ENCODE peak calls at places on chromosomes 16 and 17, in five cellular contexts. One of them, this sample, is unnamed.

GRCh38 chr17:69357701-69358100 is 30.8 kb upstream of the ABCA5 start:
- DNase-seq in H1: no peak
- DNase-seq in fibroblast of mammary gland: peak; percentile 3
- DNase-seq in AG10803: no peak
- DNase-seq in cardiac muscle cell: peak; percentile 11
- DNase-seq in this sample: no peak

GRCh38 chr17:80364091-80364691 is 50.8 kb upstream of the ENDOV start:
- DNase-seq in H1: no peak
- DNase-seq in fibroblast of mammary gland: peak; percentile 12
- DNase-seq in AG10803: no peak
- DNase-seq in cardiac muscle cell: peak; percentile 11
- DNase-seq in this sample: no peak

GRCh38 chr16:23125277-23125676 is 24.0 kb downstream of the USP31 start:
- DNase-seq in H1: no peak
- DNase-seq in fibroblast of mammary gland: no peak
- DNase-seq in AG10803: no peak
- DNase-seq in cardiac muscle cell: no peak
- DNase-seq in this sample: no peak

GRCh38 chr17:63550816-63551639 is 751 bp downstream of the DCAF7 start:
- DNase-seq in H1: no peak
- DNase-seq in fibroblast of mammary gland: peak; percentile 31
- DNase-seq in AG10803: peak; percentile 7
- DNase-seq in cardiac muscle cell: peak; percentile 49
- DNase-seq in this sample: peak; percentile 28

GRCh38 chr16:12315330-12316138 is 339.0 kb downstream of the SNX29 start:
- DNase-seq in H1: no peak
- DNase-seq in fibroblast of mammary gland: no peak
- DNase-seq in AG10803: no peak
- DNase-seq in cardiac muscle cell: no peak
- DNase-seq in this sample: no peak

GRCh38 chr17:81394831-81395599 is at the start of gene BAHCC1:
- DNase-seq in H1: peak; percentile 95
- DNase-seq in fibroblast of mammary gland: peak; percentile 100
- DNase-seq in AG10803: peak; percentile 100
- DNase-seq in cardiac muscle cell: peak; percentile 100
- DNase-seq in this sample: peak; percentile 100

GRCh38 chr17:51546114-51546513 is 285.8 kb downstream of the UTP18 start:
- DNase-seq in H1: no peak
- DNase-seq in fibroblast of mammary gland: no peak
- DNase-seq in AG10803: no peak
- DNase-seq in cardiac muscle cell: no peak
- DNase-seq in this sample: no peak

GRCh38 chr16:48491517-48491916 is 106.3 kb upstream of the SIAH1 start:
- DNase-seq in H1: no peak
- DNase-seq in fibroblast of mammary gland: peak; percentile 26
- DNase-seq in AG10803: peak; percentile 86
- DNase-seq in cardiac muscle cell: peak; percentile 88
- DNase-seq in this sample: peak; percentile 22

GRCh38 chr17:142102-142661 is 4.8 kb downstream of the SCGB1C2 start:
- DNase-seq in H1: no peak
- DNase-seq in fibroblast of mammary gland: peak; percentile 45
- DNase-seq in AG10803: peak; percentile 26
- DNase-seq in cardiac muscle cell: peak; percentile 8
- DNase-seq in this sample: peak; percentile 5

GRCh38 chr17:50649042-50649908 is 14.6 kb downstream of the ABCC3 start:
- DNase-seq in H1: no peak
- DNase-seq in fibroblast of mammary gland: peak; percentile 64
- DNase-seq in AG10803: no peak
- DNase-seq in cardiac muscle cell: no peak
- DNase-seq in this sample: peak; percentile 32

GRCh38 chr17:40953876-40954275 is 12.9 kb downstream of the KRT39 start:
- DNase-seq in H1: no peak
- DNase-seq in fibroblast of mammary gland: peak; percentile 97
- DNase-seq in AG10803: peak; percentile 90
- DNase-seq in cardiac muscle cell: no peak
- DNase-seq in this sample: peak; percentile 76

GRCh38 chr16:681746-682427 is 1.7 kb downstream of the STUB1 start:
- DNase-seq in H1: no peak
- DNase-seq in fibroblast of mammary gland: peak; percentile 66
- DNase-seq in AG10803: no peak
- DNase-seq in cardiac muscle cell: peak; percentile 43
- DNase-seq in this sample: peak; percentile 19
- TF ChIP-seq CTCF in H1: no peak
- TF ChIP-seq CTCF in fibroblast of mammary gland: no peak
- TF ChIP-seq CTCF in AG10803: no peak
- TF ChIP-seq CTCF in cardiac muscle cell: no peak
- TF ChIP-seq CTCF in this sample: no peak

GRCh38 chr17:76484228-76484725 is 16.9 kb downstream of the AANAT start:
- DNase-seq in H1: no peak
- DNase-seq in fibroblast of mammary gland: no peak
- DNase-seq in AG10803: no peak
- DNase-seq in cardiac muscle cell: no peak
- DNase-seq in this sample: no peak
- H3K4me3 ChIP-seq in H1: no peak overlapping the region
- H3K4me3 ChIP-seq in fibroblast of mammary gland: no peak overlapping the region
- H3K4me3 ChIP-seq in AG10803: no peak overlapping the region
- H3K4me3 ChIP-seq in cardiac muscle cell: no peak overlapping the region
- H3K4me3 ChIP-seq in this sample: no peak overlapping the region

DNA sequence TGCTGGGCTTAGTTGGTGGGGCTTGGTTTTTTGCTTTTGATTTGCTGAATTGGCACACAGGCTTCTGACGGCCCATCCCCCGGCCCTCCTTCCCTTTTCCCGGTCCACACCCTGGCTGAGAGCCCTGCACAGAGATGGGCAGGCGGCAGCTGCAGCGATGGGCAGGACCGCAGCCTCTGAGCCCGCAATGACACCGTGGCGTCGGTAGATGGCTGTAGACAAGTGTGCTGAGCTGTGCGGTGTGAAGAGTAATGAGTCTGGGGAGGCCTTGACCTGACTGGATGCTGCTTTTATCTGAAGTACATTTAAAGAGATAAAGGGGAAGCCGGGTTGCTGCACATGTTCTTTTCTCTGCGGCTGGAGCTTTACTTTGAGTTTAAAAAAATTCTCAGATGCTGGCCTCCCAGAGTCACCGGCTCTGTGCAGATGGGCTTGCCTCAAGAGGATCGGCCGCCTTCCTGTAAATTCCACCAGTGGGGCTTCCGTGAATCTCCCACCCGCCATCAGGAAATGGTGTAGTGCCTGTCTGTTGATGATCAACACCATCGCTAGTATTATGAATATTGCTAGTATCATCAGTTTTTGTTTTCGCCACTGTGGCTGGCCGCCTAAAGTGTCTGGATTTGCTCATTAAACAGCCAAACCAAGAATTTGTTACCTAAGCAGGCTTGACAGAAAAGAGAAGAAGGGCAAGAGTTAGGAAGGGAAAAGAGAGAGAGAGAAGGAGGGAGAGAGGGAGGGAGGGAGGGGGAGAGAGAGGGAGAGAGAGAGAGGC is 245.6 kb upstream of the RBFOX1 start:
- DNase-seq in H1: peak; percentile 76
- DNase-seq in fibroblast of mammary gland: no peak
- DNase-seq in AG10803: no peak
- DNase-seq in cardiac muscle cell: no peak
- DNase-seq in this sample: no peak
- TF ChIP-seq CTCF in H1: peak; percentile 65
- TF ChIP-seq CTCF in fibroblast of mammary gland: no peak
- TF ChIP-seq CTCF in AG10803: no peak
- TF ChIP-seq CTCF in cardiac muscle cell: no peak
- TF ChIP-seq CTCF in this sample: no peak

GRCh38 chr16:646679-647172 is 2.4 kb upstream of the WDR90 start:
- DNase-seq in H1: no peak
- DNase-seq in fibroblast of mammary gland: no peak
- DNase-seq in AG10803: no peak
- DNase-seq in cardiac muscle cell: no peak
- DNase-seq in this sample: no peak
- H3K4me3 ChIP-seq in H1: no peak overlapping the region
- H3K4me3 ChIP-seq in fibroblast of mammary gland: no peak overlapping the region
- H3K4me3 ChIP-seq in AG10803: no peak overlapping the region
- H3K4me3 ChIP-seq in cardiac muscle cell: no peak overlapping the region
- H3K4me3 ChIP-seq in this sample: no peak overlapping the region

GRCh38 chr16:85384831-85385462 is 228.2 kb upstream of the GSE1 start:
- DNase-seq in H1: no peak
- DNase-seq in fibroblast of mammary gland: no peak
- DNase-seq in AG10803: no peak
- DNase-seq in cardiac muscle cell: no peak
- DNase-seq in this sample: no peak

GRCh38 chr16:85383836-85384825 is 229.0 kb upstream of the GSE1 start:
- DNase-seq in H1: no peak
- DNase-seq in fibroblast of mammary gland: no peak
- DNase-seq in AG10803: no peak
- DNase-seq in cardiac muscle cell: no peak
- DNase-seq in this sample: no peak

GRCh38 chr16:85380905-85381737 is 232.0 kb upstream of the GSE1 start:
- DNase-seq in H1: no peak
- DNase-seq in fibroblast of mammary gland: no peak
- DNase-seq in AG10803: no peak
- DNase-seq in cardiac muscle cell: no peak
- DNase-seq in this sample: no peak

GRCh38 chr16:85381738-85382592 is 231.2 kb upstream of the GSE1 start:
- DNase-seq in H1: no peak
- DNase-seq in fibroblast of mammary gland: peak; percentile 43
- DNase-seq in AG10803: no peak
- DNase-seq in cardiac muscle cell: peak; percentile 61
- DNase-seq in this sample: peak; percentile 65

DNA sequence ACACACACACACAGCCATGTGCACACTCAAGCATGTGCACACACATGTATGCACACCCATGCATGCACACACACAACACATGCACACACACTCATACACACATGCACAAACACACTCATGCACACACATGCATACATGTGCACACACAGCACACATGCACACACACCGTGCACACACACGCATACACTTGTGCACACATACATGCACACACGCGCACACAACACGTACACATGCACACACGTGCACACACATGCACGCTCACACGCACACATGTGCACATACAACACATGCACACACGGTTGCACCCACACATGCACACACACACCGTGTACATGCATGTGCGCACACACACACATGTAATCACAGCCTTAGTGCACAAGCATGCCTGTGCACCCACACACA is 230.4 kb upstream of the GSE1 start:
- DNase-seq in H1: no peak
- DNase-seq in fibroblast of mammary gland: no peak
- DNase-seq in AG10803: no peak
- DNase-seq in cardiac muscle cell: no peak
- DNase-seq in this sample: no peak
- TF ChIP-seq CTCF in H1: no peak
- TF ChIP-seq CTCF in fibroblast of mammary gland: no peak
- TF ChIP-seq CTCF in AG10803: no peak
- TF ChIP-seq CTCF in cardiac muscle cell: no peak
- TF ChIP-seq CTCF in this sample: no peak

This sample was measured in astrocyte of the spinal cord.